ENCODE peak calls at places on chromosome 1, in eight cellular contexts. R is A549; P is activated naive CD8-positive, alpha-beta T cell treated with anti-CD3 and anti-CD28 coated beads, Interleukin-2, amount 10 ng/mL, durations not matched to agents 7 days and 5 days; L is NCI-H1930; W is stimulated activated CD8-positive, alpha-beta memory T cell treated with anti-CD3 and anti-CD28 coated beads, Interleukin-4, amount 100 ng/mL, for 1 hour; I is trophoblast cell; X is small intestine; G is skeletal muscle cell. D is an unnamed sample.

GRCh38 chr1:92443893-92444292 is 42.8 kb downstream of the GFI1 start:
- DNase-seq in R (no peak), P (no peak), L (no peak), W (no peak), I (no peak), X (no peak), G (no peak), D (no peak)

GRCh38 chr1:84103197-84103992 is 40.7 kb upstream of the PRKACB start:
- DNase-seq in R (peak; percentile 82), P (no peak), L (no peak), W (no peak), I (peak; percentile 13), X (peak; percentile 53), G (peak; percentile 84), D (peak; percentile 49)

GRCh38 chr1:18927082-18927653 is 24.8 kb upstream of the ALDH4A1 start:
- DNase-seq in R (no peak), P (peak; percentile 67), L (no peak), W (no peak), I (no peak), X (no peak), G (no peak), D (no peak)

GRCh38 chr1:218164930-218165686 is 120.0 kb upstream of the RRP15 start:
- DNase-seq in R (peak; percentile 11), P (peak; percentile 40), L (peak; percentile 42), W (no peak), I (no peak), X (peak; percentile 42), G (no peak), D (no peak)

GRCh38 chr1:209015092-209015491 is 568.4 kb upstream of the CAMK1G start:
- DNase-seq in R (no peak), P (no peak), L (no peak), W (no peak), I (no peak), X (no peak), G (no peak), D (no peak)

GRCh38 chr1:41340655-41341364 is 20.4 kb upstream of the FOXO6 start:
- DNase-seq in R (no peak), P (no peak), L (peak; percentile 6), W (no peak), I (no peak), X (no peak), G (no peak), D (no peak)

GRCh38 chr1:156659994-156660751 is 17.0 kb downstream of the NES start:
- DNase-seq in R (peak; percentile 98), P (peak; percentile 99), L (peak; percentile 98), W (peak; percentile 70), I (peak; percentile 98), X (peak; percentile 92), G (peak; percentile 92), D (peak; percentile 77)

GRCh38 chr1:229786974-229787610 is 161.0 kb downstream of the URB2 start:
- DNase-seq in R (no peak), P (no peak), L (no peak), W (no peak), I (no peak), X (no peak), G (no peak), D (no peak)

GRCh38 chr1:202063093-202063492 is 52.7 kb downstream of the ELF3 start:
- DNase-seq in R (peak; percentile 95), P (no peak), L (no peak), W (no peak), I (no peak), X (no peak), G (no peak), D (no peak)

GRCh38 chr1:116243673-116244101 is 129.4 kb upstream of the ATP1A1 start:
- DNase-seq in R (no peak), P (no peak), L (no peak), W (no peak), I (no peak), X (peak; percentile 14), G (no peak), D (no peak)

GRCh38 chr1:2984399-2985061 is 36.7 kb upstream of the ACTRT2 start:
- DNase-seq in R (no peak), P (no peak), L (no peak), W (no peak), I (no peak), X (no peak), G (no peak), D (no peak)

GRCh38 chr1:61082336-61083013 is at the start of gene NFIA:
- DNase-seq in R (peak; percentile 86), P (peak; percentile 57), L (peak; percentile 13), W (no peak), I (peak; percentile 30), X (peak; percentile 87), G (no peak), D (no peak)

D was measured in AG04449.